ENCODE peak calls at places on chromosomes 16 and 17, in four cellular contexts. One of them, this sample, is unnamed.

GRCh38 chr17:31394544-31394943 is 3.1 kb downstream of the RAB11FIP4 start:
- DNase-seq in HepG2: peak
- DNase-seq in fibroblast of the aortic adventitia: peak
- DNase-seq in kidney: no peak
- DNase-seq in this sample: peak

GRCh38 chr17:55266051-55266957 is 1.5 kb downstream of the HLF start:
- DNase-seq in HepG2: peak
- DNase-seq in fibroblast of the aortic adventitia: no peak
- DNase-seq in kidney: no peak
- DNase-seq in this sample: no peak

GRCh38 chr17:54967621-54968258 is 714 bp downstream of the COX11 start:
- DNase-seq in HepG2: peak
- DNase-seq in fibroblast of the aortic adventitia: peak
- DNase-seq in kidney: no peak
- DNase-seq in this sample: no peak

GRCh38 chr17:56887552-56888467 is 26.0 kb downstream of the TRIM25 start:
- DNase-seq in HepG2: peak
- DNase-seq in fibroblast of the aortic adventitia: no peak
- DNase-seq in kidney: no peak
- DNase-seq in this sample: no peak

GRCh38 chr17:37774508-37774907 is 29.6 kb upstream of the HNF1B start:
- DNase-seq in HepG2: no peak
- DNase-seq in fibroblast of the aortic adventitia: no peak
- DNase-seq in kidney: no peak
- DNase-seq in this sample: no peak

GRCh38 chr16:23509763-23510153 is 536 bp downstream of the GGA2 start:
- DNase-seq in HepG2: no peak
- DNase-seq in fibroblast of the aortic adventitia: peak
- DNase-seq in kidney: peak
- DNase-seq in this sample: peak

GRCh38 chr16:75081179-75081859 is 35.3 kb downstream of the LDHD start:
- DNase-seq in HepG2: no peak
- DNase-seq in fibroblast of the aortic adventitia: no peak
- DNase-seq in kidney: peak
- DNase-seq in this sample: no peak

GRCh38 chr17:46984341-46984740 is 5.3 kb upstream of the RPRML start:
- DNase-seq in HepG2: no peak
- DNase-seq in fibroblast of the aortic adventitia: no peak
- DNase-seq in kidney: peak
- DNase-seq in this sample: no peak

GRCh38 chr16:22320572-22321339 is 23.5 kb downstream of the POLR3E start:
- DNase-seq in HepG2: no peak
- DNase-seq in fibroblast of the aortic adventitia: no peak
- DNase-seq in kidney: no peak
- DNase-seq in this sample: peak

GRCh38 chr17:47810901-47811635 is 10.5 kb downstream of the OSBPL7 start:
- DNase-seq in HepG2: no peak
- DNase-seq in fibroblast of the aortic adventitia: no peak
- DNase-seq in kidney: no peak
- DNase-seq in this sample: no peak

GRCh38 chr16:85484337-85485295 is 128.5 kb upstream of the GSE1 start:
- DNase-seq in HepG2: no peak
- DNase-seq in fibroblast of the aortic adventitia: no peak
- DNase-seq in kidney: no peak
- DNase-seq in this sample: no peak

GRCh38 chr16:75402821-75403475 is 30.4 kb downstream of the CFDP1 start:
- DNase-seq in HepG2: peak
- DNase-seq in fibroblast of the aortic adventitia: peak
- DNase-seq in kidney: no peak
- DNase-seq in this sample: peak

GRCh38 chr17:909642-910323 is 69.8 kb downstream of the NXN start:
- DNase-seq in HepG2: no peak
- DNase-seq in fibroblast of the aortic adventitia: no peak
- DNase-seq in kidney: peak
- DNase-seq in this sample: no peak

GRCh38 chr17:71726320-71726719 is 394.5 kb upstream of the SOX9 start:
- DNase-seq in HepG2: no peak
- DNase-seq in fibroblast of the aortic adventitia: no peak
- DNase-seq in kidney: no peak
- DNase-seq in this sample: no peak

GRCh38 chr16:51994597-51994996 is 552.3 kb downstream of the TOX3 start:
- DNase-seq in HepG2: peak
- DNase-seq in fibroblast of the aortic adventitia: no peak
- DNase-seq in kidney: peak
- DNase-seq in this sample: no peak

GRCh38 chr16:21283521-21284289 is 5.6 kb upstream of the CRYM start:
- DNase-seq in HepG2: peak
- DNase-seq in fibroblast of the aortic adventitia: peak
- DNase-seq in kidney: no peak
- DNase-seq in this sample: peak

GRCh38 chr16:87556941-87557459 is 45.3 kb upstream of the JPH3 start:
- DNase-seq in HepG2: no peak
- DNase-seq in fibroblast of the aortic adventitia: peak
- DNase-seq in kidney: peak
- DNase-seq in this sample: peak

GRCh38 chr17:81405382-81406005 is 10.2 kb downstream of the BAHCC1 start:
- DNase-seq in HepG2: no peak
- DNase-seq in fibroblast of the aortic adventitia: peak
- DNase-seq in kidney: peak
- DNase-seq in this sample: peak

GRCh38 chr17:5619088-5619740 is 34.9 kb upstream of the NLRP1 start:
- DNase-seq in HepG2: no peak
- DNase-seq in fibroblast of the aortic adventitia: no peak
- DNase-seq in kidney: peak
- DNase-seq in this sample: no peak

GRCh38 chr17:43814714-43815113 is 18.2 kb downstream of the MPP3 start:
- DNase-seq in HepG2: no peak
- DNase-seq in fibroblast of the aortic adventitia: peak
- DNase-seq in kidney: no peak
- DNase-seq in this sample: peak

GRCh38 chr16:10983175-10983558 is 38.8 kb downstream of the CLEC16A start:
- DNase-seq in HepG2: no peak
- DNase-seq in fibroblast of the aortic adventitia: no peak
- DNase-seq in kidney: no peak
- DNase-seq in this sample: no peak

GRCh38 chr17:39939588-39940419 is 12.3 kb downstream of the LRRC3C start:
- DNase-seq in HepG2: no peak
- DNase-seq in fibroblast of the aortic adventitia: peak
- DNase-seq in kidney: no peak
- DNase-seq in this sample: peak

GRCh38 chr16:85751665-85752501 is 987 bp upstream of the C16orf74 start:
- DNase-seq in HepG2: no peak
- DNase-seq in fibroblast of the aortic adventitia: no peak
- DNase-seq in kidney: no peak
- DNase-seq in this sample: peak

GRCh38 chr17:71519285-71519684 is 601.5 kb upstream of the SOX9 start:
- DNase-seq in HepG2: no peak
- DNase-seq in fibroblast of the aortic adventitia: no peak
- DNase-seq in kidney: no peak
- DNase-seq in this sample: no peak

GRCh38 chr17:77083547-77083946 is 57.2 kb upstream of the SEC14L1 start:
- DNase-seq in HepG2: no peak
- DNase-seq in fibroblast of the aortic adventitia: no peak
- DNase-seq in kidney: no peak
- DNase-seq in this sample: no peak

DNA sequence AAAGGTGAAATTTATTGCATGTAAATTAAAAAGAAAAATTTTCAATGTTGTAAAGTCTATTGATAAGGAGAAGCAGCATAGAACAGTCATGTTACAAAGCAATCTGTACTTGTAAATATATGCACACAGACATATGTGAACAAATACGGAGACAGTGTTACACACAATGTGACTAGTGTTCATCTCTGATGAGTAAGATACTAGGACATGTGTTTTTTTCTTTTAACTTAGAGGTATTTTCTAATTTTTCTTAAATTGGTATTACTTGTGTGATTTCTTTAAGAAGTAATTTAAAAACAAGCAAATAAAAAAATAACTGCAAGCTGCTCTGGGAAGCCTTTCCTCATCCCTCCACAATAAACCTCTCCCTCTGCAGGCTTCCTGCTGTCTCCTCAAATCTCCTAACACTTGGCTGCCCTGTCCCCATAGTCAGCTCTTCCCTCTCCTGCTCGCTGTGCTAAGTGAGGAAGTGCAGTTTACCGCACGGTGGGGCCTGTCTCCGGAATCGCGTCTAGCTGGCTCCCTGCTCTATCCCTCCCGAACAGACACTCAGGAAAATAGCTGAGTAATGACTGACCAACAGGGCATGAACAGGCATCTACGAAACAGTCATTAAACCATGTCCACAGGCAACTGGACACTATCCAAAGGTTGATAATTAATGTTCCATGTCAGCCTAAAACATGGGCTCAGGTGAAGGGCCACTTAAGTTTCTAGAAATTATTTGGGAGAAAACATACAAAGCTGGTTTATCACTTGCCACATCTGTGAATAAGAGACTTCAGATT is 35.9 kb downstream of the CMTM4 start:
- DNase-seq in HepG2: peak
- DNase-seq in fibroblast of the aortic adventitia: peak
- DNase-seq in kidney: peak
- DNase-seq in this sample: peak
- TF ChIP-seq CTCF in HepG2: peak
- TF ChIP-seq CTCF in fibroblast of the aortic adventitia: peak
- TF ChIP-seq CTCF in kidney: peak
- TF ChIP-seq CTCF in this sample: peak

DNA sequence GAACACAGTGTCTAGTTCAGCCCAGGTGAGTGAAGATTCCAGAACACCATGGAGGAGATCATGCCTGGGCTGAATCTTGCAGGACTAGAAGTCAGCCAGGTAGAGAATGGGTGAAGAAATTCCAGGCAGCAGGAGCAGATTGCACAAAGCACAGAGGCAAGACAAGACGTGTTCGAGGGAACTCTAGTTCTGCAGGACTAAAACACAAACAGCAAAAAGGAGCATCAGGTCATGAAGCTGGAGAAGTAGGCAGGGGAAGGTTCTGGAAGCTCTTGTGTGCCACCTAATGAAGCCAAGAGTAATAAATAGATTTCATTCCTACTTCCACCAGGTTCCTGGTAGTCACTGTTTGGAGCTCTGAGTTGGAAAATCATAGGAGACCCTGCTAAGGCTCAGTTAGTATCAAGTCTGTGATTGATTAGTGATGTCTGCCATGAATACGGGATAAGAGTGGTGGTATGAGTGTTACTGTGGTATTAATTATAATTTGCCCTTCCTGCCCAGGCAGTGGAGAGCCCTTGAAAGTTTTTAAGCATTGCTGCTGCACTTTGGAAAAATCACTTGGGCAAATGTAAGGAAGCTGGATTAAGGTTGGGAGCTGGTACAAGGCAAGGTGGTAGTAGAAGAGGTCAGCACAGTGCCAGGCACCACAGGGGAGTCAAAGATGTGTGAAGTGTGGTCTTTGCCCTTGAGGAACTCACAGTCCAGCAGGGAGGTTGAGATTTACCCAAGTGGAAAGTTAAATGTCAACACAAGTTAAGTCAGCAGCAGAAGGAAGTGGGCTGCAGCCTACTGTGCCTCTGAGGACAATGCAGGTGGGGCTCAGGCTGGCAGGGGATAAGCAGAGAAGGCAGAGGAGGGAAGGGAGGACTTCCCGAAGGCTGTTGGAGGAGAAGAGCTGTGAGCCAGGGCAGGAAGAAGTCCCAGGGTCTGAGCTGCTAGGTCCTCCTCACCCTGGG is 13.5 kb upstream of the FOXN1 start:
- DNase-seq in HepG2: no peak
- DNase-seq in fibroblast of the aortic adventitia: no peak
- DNase-seq in kidney: peak
- DNase-seq in this sample: peak
- TF ChIP-seq CTCF in HepG2: peak
- TF ChIP-seq CTCF in fibroblast of the aortic adventitia: no peak
- TF ChIP-seq CTCF in kidney: no peak
- TF ChIP-seq CTCF in this sample: no peak

GRCh38 chr17:83132251-83133081 is 53.1 kb downstream of the METRNL start:
- DNase-seq in HepG2: no peak
- DNase-seq in fibroblast of the aortic adventitia: no peak
- DNase-seq in kidney: peak
- DNase-seq in this sample: peak

GRCh38 chr17:83128306-83129240 is 49.2 kb downstream of the METRNL start:
- DNase-seq in HepG2: no peak
- DNase-seq in fibroblast of the aortic adventitia: no peak
- DNase-seq in kidney: peak
- DNase-seq in this sample: peak

GRCh38 chr17:83133302-83134121 is 54.1 kb downstream of the METRNL start:
- DNase-seq in HepG2: no peak
- DNase-seq in fibroblast of the aortic adventitia: no peak
- DNase-seq in kidney: peak
- DNase-seq in this sample: peak

GRCh38 chr17:83129676-83130075 is 50.3 kb downstream of the METRNL start:
- DNase-seq in HepG2: no peak
- DNase-seq in fibroblast of the aortic adventitia: no peak
- DNase-seq in kidney: peak
- DNase-seq in this sample: peak

GRCh38 chr17:83131268-83132011 is 52.0 kb downstream of the METRNL start:
- DNase-seq in HepG2: no peak
- DNase-seq in fibroblast of the aortic adventitia: no peak
- DNase-seq in kidney: peak
- DNase-seq in this sample: peak
- TF ChIP-seq CTCF in HepG2: no peak
- TF ChIP-seq CTCF in fibroblast of the aortic adventitia: no peak
- TF ChIP-seq CTCF in kidney: no peak
- TF ChIP-seq CTCF in this sample: no peak

GRCh38 chr17:2708585-2709172 is 2.9 kb downstream of the CLUH start:
- DNase-seq in HepG2: no peak
- DNase-seq in fibroblast of the aortic adventitia: no peak
- DNase-seq in kidney: peak
- DNase-seq in this sample: peak

GRCh38 chr17:2709173-2709661 is 2.3 kb downstream of the CLUH start:
- DNase-seq in HepG2: no peak
- DNase-seq in fibroblast of the aortic adventitia: peak
- DNase-seq in kidney: peak
- DNase-seq in this sample: peak

GRCh38 chr17:2706911-2707510 is 4.6 kb downstream of the CLUH start:
- DNase-seq in HepG2: no peak
- DNase-seq in fibroblast of the aortic adventitia: no peak
- DNase-seq in kidney: peak
- DNase-seq in this sample: peak

GRCh38 chr17:2705888-2706795 is 5.4 kb downstream of the CLUH start:
- DNase-seq in HepG2: no peak
- DNase-seq in fibroblast of the aortic adventitia: no peak
- DNase-seq in kidney: peak
- DNase-seq in this sample: peak

GRCh38 chr17:2707721-2708584 is 3.6 kb downstream of the CLUH start:
- DNase-seq in HepG2: peak
- DNase-seq in fibroblast of the aortic adventitia: no peak
- DNase-seq in kidney: peak
- DNase-seq in this sample: peak
- TF ChIP-seq CTCF in HepG2: peak
- TF ChIP-seq CTCF in fibroblast of the aortic adventitia: peak
- TF ChIP-seq CTCF in kidney: peak
- TF ChIP-seq CTCF in this sample: peak

GRCh38 chr17:30095507-30096244 is 20.9 kb upstream of the NSRP1 start:
- DNase-seq in HepG2: peak
- DNase-seq in fibroblast of the aortic adventitia: peak
- DNase-seq in kidney: no peak
- DNase-seq in this sample: peak
- TF ChIP-seq CTCF in HepG2: peak
- TF ChIP-seq CTCF in fibroblast of the aortic adventitia: peak
- TF ChIP-seq CTCF in kidney: peak
- TF ChIP-seq CTCF in this sample: peak